ENCODE peak calls at places on chromosomes 3 and 15, in six cellular contexts. B is stimulated activated CD8-positive, alpha-beta memory T cell treated with anti-CD3 and anti-CD28 coated beads, Interleukin-15, amount 100 ng/mL, for 4 hours; L is effector CD4-positive, alpha-beta T cell; J is HT1080; C is EL; O is activated CD8-positive, alpha-beta memory T cell treated with anti-CD3 and anti-CD28 coated beads for 48 hours. K is an unnamed sample.

GRCh38 chr3:8741581-8742355 is 8.2 kb downstream of the CAV3 start:
- DNase-seq in L (no peak), J (peak; percentile 94), C (peak; percentile 96), O (no peak), B (no peak), K (peak; percentile 98)

GRCh38 chr3:73546961-73547360 is 77.8 kb downstream of the PDZRN3 start:
- DNase-seq in O (no peak), C (peak; percentile 92), B (no peak), L (no peak), J (peak; percentile 36), K (no peak)

GRCh38 chr3:43770426-43771103 is 79.8 kb downstream of the ABHD5 start:
- DNase-seq in O (no peak), B (peak; percentile 27), J (peak; percentile 60), L (no peak), C (peak; percentile 57), K (peak; percentile 50)

GRCh38 chr3:114566162-114566755 is 272.4 kb downstream of the TIGIT start:
- DNase-seq in O (no peak), B (no peak), J (peak; percentile 66), L (no peak), C (no peak), K (no peak)

GRCh38 chr3:59809750-59810444 is 760.1 kb upstream of the CFAP20DC start:
- DNase-seq in B (no peak), L (no peak), O (no peak), J (peak; percentile 19), C (peak; percentile 25), K (peak; percentile 64)

GRCh38 chr3:9916734-9917680 is at the start of gene IL17RC:
- DNase-seq in C (peak; percentile 94), B (no peak), O (no peak), J (peak; percentile 93), L (no peak), K (peak; percentile 99)

GRCh38 chr3:64190517-64191515 is 34.5 kb downstream of the PRICKLE2 start:
- DNase-seq in J (peak; percentile 88), B (no peak), C (peak; percentile 85), O (no peak), L (no peak), K (peak; percentile 44)

GRCh38 chr15:80999623-81000036 is 1.1 kb upstream of the TLNRD1 start:
- DNase-seq in L (peak; percentile 35), C (no peak), O (no peak), J (no peak), B (peak; percentile 40), K (peak; percentile 82)

GRCh38 chr3:14691239-14691638 is 16.3 kb downstream of the C3orf20 start:
- DNase-seq in L (no peak), B (no peak), O (no peak), C (no peak), J (no peak), K (no peak)

GRCh38 chr15:68274184-68274848 is 3.2 kb upstream of the FEM1B start:
- DNase-seq in O (no peak), B (no peak), J (no peak), C (no peak), L (no peak), K (no peak)

GRCh38 chr3:38987456-38987855 is 64.3 kb downstream of the SCN11A start:
- DNase-seq in J (no peak), B (no peak), O (no peak), C (no peak), L (no peak), K (no peak)

GRCh38 chr15:69094124-69095030 is 66.1 kb upstream of the GLCE start:
- DNase-seq in L (no peak), B (no peak), C (no peak), O (no peak), J (no peak), K (no peak)

GRCh38 chr3:50623840-50624474 is 7.0 kb downstream of the MAPKAPK3 start:
- DNase-seq in C (peak; percentile 28), B (peak; percentile 58), L (no peak), O (peak; percentile 39), J (peak; percentile 71), K (no peak)

GRCh38 chr15:65629548-65629947 is 7.8 kb downstream of the SLC24A1 start:
- DNase-seq in L (no peak), O (no peak), J (no peak), B (no peak), C (no peak), K (no peak)

GRCh38 chr3:190568036-190568435 is 54.2 kb downstream of the IL1RAP start:
- DNase-seq in L (no peak), C (no peak), J (no peak), B (no peak), O (no peak), K (no peak)

GRCh38 chr3:190122198-190122771 is 1.6 kb upstream of the P3H2 start:
- DNase-seq in C (peak; percentile 65), L (no peak), J (peak; percentile 76), B (no peak), O (no peak), K (no peak)

GRCh38 chr3:151918253-151919029 is 45.0 kb downstream of the SUCNR1 start:
- DNase-seq in O (no peak), J (peak; percentile 67), L (no peak), B (no peak), C (peak; percentile 58), K (peak; percentile 79)

GRCh38 chr3:189779166-189779565 is 148.0 kb downstream of the TP63 start:
- DNase-seq in O (no peak), B (no peak), L (no peak), J (no peak), C (no peak), K (no peak)